ENCODE peak calls at places on chromosomes 16 and 17, in seven cellular contexts. T, B, A, H, X, U and V are unnamed samples.
A peak's percentile ranks its signal among the peaks of the same experiment; 100 is the strongest.

GRCh38 chr16:48393843-48394703 is 8.9 kb upstream of the SIAH1 start:
- DNase-seq in T (no peak), B (no peak), A (no peak), H (no peak), X (peak; percentile 69), U (peak; percentile 81), V (peak; percentile 16)

GRCh38 chr17:57455063-57455914 is 199.0 kb downstream of the MSI2 start:
- DNase-seq in T (no peak), B (no peak), A (peak; percentile 37), H (no peak), X (no peak), U (peak; percentile 9), V (no peak)

GRCh38 chr17:58870747-58871146 is 115.1 kb downstream of the PPM1E start:
- DNase-seq in T (peak; percentile 13), B (no peak), A (no peak), H (no peak), X (no peak), U (no peak), V (no peak)

GRCh38 chr17:61818225-61818624 is 45.1 kb downstream of the BRIP1 start:
- DNase-seq in T (no peak), B (no peak), A (no peak), H (no peak), X (no peak), U (no peak), V (no peak)

GRCh38 chr17:39063681-39064069 is 87.8 kb downstream of the PLXDC1 start:
- DNase-seq in T (no peak), B (no peak), A (no peak), H (no peak), X (no peak), U (no peak), V (no peak)

GRCh38 chr16:1532771-1533170 is 695 bp upstream of the TMEM204 start:
- DNase-seq in T (no peak), B (no peak), A (no peak), H (no peak), X (no peak), U (no peak), V (no peak)

GRCh38 chr16:66434619-66435430 is 7.7 kb downstream of the BEAN1 start:
- DNase-seq in T (no peak), B (no peak), A (no peak), H (no peak), X (no peak), U (no peak), V (no peak)

GRCh38 chr17:37608369-37609169 is 649 bp downstream of the SYNRG start:
- DNase-seq in T (peak; percentile 22), B (no peak), A (no peak), H (peak; percentile 64), X (no peak), U (peak; percentile 33), V (peak; percentile 58)

GRCh38 chr17:43212641-43213490 is 1.2 kb downstream of the TMEM106A start:
- DNase-seq in T (no peak), B (no peak), A (no peak), H (no peak), X (no peak), U (no peak), V (no peak)

GRCh38 chr16:67804853-67805542 is 1.4 kb downstream of the RANBP10 start:
- DNase-seq in T (no peak), B (no peak), A (no peak), H (no peak), X (no peak), U (no peak), V (no peak)

GRCh38 chr16:12110361-12111107 is 134.0 kb downstream of the SNX29 start:
- DNase-seq in T (no peak), B (peak; percentile 6), A (no peak), H (no peak), X (no peak), U (no peak), V (no peak)

GRCh38 chr16:62755938-62756337 is 719.7 kb upstream of the CDH8 start:
- DNase-seq in T (no peak), B (no peak), A (no peak), H (no peak), X (no peak), U (no peak), V (no peak)

GRCh38 chr16:14303654-14304394 is 232.7 kb downstream of the MRTFB start:
- DNase-seq in T (no peak), B (no peak), A (no peak), H (no peak), X (peak; percentile 62), U (peak; percentile 30), V (no peak)

GRCh38 chr16:57485091-57485915 is 990 bp downstream of the DOK4 start:
- DNase-seq in T (no peak), B (peak; percentile 71), A (no peak), H (no peak), X (no peak), U (no peak), V (no peak)

GRCh38 chr17:8462564-8462963 is 26.9 kb downstream of the NDEL1 start:
- DNase-seq in T (no peak), B (no peak), A (no peak), H (no peak), X (no peak), U (no peak), V (no peak)

GRCh38 chr17:7825206-7825980 is 8.6 kb upstream of the KDM6B start:
- DNase-seq in T (peak; percentile 47), B (no peak), A (no peak), H (no peak), X (no peak), U (peak; percentile 33), V (peak; percentile 65)

GRCh38 chr16:47877166-47877565 is 278.6 kb downstream of the ABCC12 start:
- DNase-seq in T (no peak), B (no peak), A (no peak), H (no peak), X (no peak), U (no peak), V (no peak)

GRCh38 chr17:30389755-30390300 is 11.1 kb downstream of the CPD start:
- DNase-seq in T (peak; percentile 31), B (no peak), A (no peak), H (no peak), X (no peak), U (peak; percentile 9), V (no peak)

GRCh38 chr17:52696362-52696761 is 537.8 kb upstream of the CA10 start:
- DNase-seq in T (no peak), B (no peak), A (no peak), H (no peak), X (no peak), U (no peak), V (no peak)

GRCh38 chr16:70578035-70578434 is 54.4 kb downstream of the SF3B3 start:
- DNase-seq in T (no peak), B (no peak), A (peak; percentile 2), H (no peak), X (no peak), U (no peak), V (no peak)

GRCh38 chr16:71467810-71468209 is 5.8 kb upstream of the ZNF23 start:
- DNase-seq in T (no peak), B (no peak), A (no peak), H (peak; percentile 51), X (no peak), U (peak; percentile 70), V (no peak)

GRCh38 chr17:9389116-9389515 is 186.5 kb downstream of the STX8 start:
- DNase-seq in T (peak; percentile 53), B (no peak), A (no peak), H (no peak), X (no peak), U (peak; percentile 31), V (no peak)

GRCh38 chr16:85231959-85232358 is 119.7 kb upstream of the CIBAR2 start:
- DNase-seq in T (no peak), B (no peak), A (peak; percentile 66), H (no peak), X (peak; percentile 69), U (peak; percentile 49), V (no peak)

GRCh38 chr17:16068323-16068722 is 68.7 kb downstream of the TTC19 start:
- DNase-seq in T (no peak), B (no peak), A (no peak), H (no peak), X (no peak), U (peak; percentile 7), V (no peak)

GRCh38 chr16:5504028-5504758 is 406.6 kb upstream of the EEF2KMT start:
- DNase-seq in T (no peak), B (no peak), A (peak; percentile 59), H (no peak), X (no peak), U (no peak), V (peak; percentile 64)

GRCh38 chr16:79267781-79268180 is 332.8 kb downstream of the MAF start:
- DNase-seq in T (no peak), B (no peak), A (no peak), H (no peak), X (no peak), U (no peak), V (no peak)

GRCh38 chr16:70738083-70738977 is 52.5 kb upstream of the MTSS2 start:
- DNase-seq in T (peak; percentile 69), B (peak; percentile 85), A (peak; percentile 80), H (peak; percentile 71), X (peak; percentile 71), U (peak; percentile 86), V (peak; percentile 81)

GRCh38 chr16:4215106-4215505 is 26.8 kb downstream of the SRL start:
- DNase-seq in T (no peak), B (no peak), A (no peak), H (no peak), X (no peak), U (no peak), V (no peak)